ENCODE peak calls at places on chromosomes 3 and 15, in seven cellular contexts. One of them, this sample, is unnamed.

GRCh38 chr3:119580148-119580760 is 962 bp downstream of the ADPRH start:
- DNase-seq in KBM-7: peak
- DNase-seq in activated CD4-positive, alpha-beta T cell treated with anti-CD3 and anti-CD28 coated beads for 48 hours: peak
- DNase-seq in NCI-H345: no peak
- DNase-seq in stimulated activated CD8-positive, alpha-beta memory T cell treated with anti-CD3 and anti-CD28 coated beads, Interleukin-4, amount 100 ng/mL, for 4 hours: no peak
- DNase-seq in GM10248: peak
- DNase-seq in AG20443: peak
- DNase-seq in this sample: no peak

GRCh38 chr15:93165737-93166136 is 76.7 kb upstream of the RGMA start:
- DNase-seq in GM10248: no peak
- DNase-seq in KBM-7: no peak
- DNase-seq in activated CD4-positive, alpha-beta T cell treated with anti-CD3 and anti-CD28 coated beads for 48 hours: no peak
- DNase-seq in NCI-H345: no peak
- DNase-seq in stimulated activated CD8-positive, alpha-beta memory T cell treated with anti-CD3 and anti-CD28 coated beads, Interleukin-4, amount 100 ng/mL, for 4 hours: no peak
- DNase-seq in AG20443: no peak
- DNase-seq in this sample: no peak

GRCh38 chr3:46078712-46079400 is 51.6 kb upstream of the XCR1 start:
- DNase-seq in NCI-H345: peak
- DNase-seq in KBM-7: peak
- DNase-seq in activated CD4-positive, alpha-beta T cell treated with anti-CD3 and anti-CD28 coated beads for 48 hours: peak
- DNase-seq in AG20443: peak
- DNase-seq in GM10248: peak
- DNase-seq in stimulated activated CD8-positive, alpha-beta memory T cell treated with anti-CD3 and anti-CD28 coated beads, Interleukin-4, amount 100 ng/mL, for 4 hours: peak
- DNase-seq in this sample: peak

GRCh38 chr3:168616901-168617300 is 521.2 kb upstream of the GOLIM4 start:
- DNase-seq in NCI-H345: no peak
- DNase-seq in KBM-7: no peak
- DNase-seq in activated CD4-positive, alpha-beta T cell treated with anti-CD3 and anti-CD28 coated beads for 48 hours: no peak
- DNase-seq in GM10248: no peak
- DNase-seq in stimulated activated CD8-positive, alpha-beta memory T cell treated with anti-CD3 and anti-CD28 coated beads, Interleukin-4, amount 100 ng/mL, for 4 hours: no peak
- DNase-seq in AG20443: no peak
- DNase-seq in this sample: no peak

GRCh38 chr3:125032100-125032643 is 23.6 kb downstream of the HEG1 start:
- DNase-seq in NCI-H345: no peak
- DNase-seq in AG20443: no peak
- DNase-seq in GM10248: no peak
- DNase-seq in activated CD4-positive, alpha-beta T cell treated with anti-CD3 and anti-CD28 coated beads for 48 hours: no peak
- DNase-seq in KBM-7: peak
- DNase-seq in stimulated activated CD8-positive, alpha-beta memory T cell treated with anti-CD3 and anti-CD28 coated beads, Interleukin-4, amount 100 ng/mL, for 4 hours: no peak
- DNase-seq in this sample: no peak

GRCh38 chr15:50003786-50004334 is 115.2 kb downstream of the ATP8B4 start:
- DNase-seq in GM10248: peak
- DNase-seq in NCI-H345: peak
- DNase-seq in KBM-7: peak
- DNase-seq in activated CD4-positive, alpha-beta T cell treated with anti-CD3 and anti-CD28 coated beads for 48 hours: peak
- DNase-seq in stimulated activated CD8-positive, alpha-beta memory T cell treated with anti-CD3 and anti-CD28 coated beads, Interleukin-4, amount 100 ng/mL, for 4 hours: peak
- DNase-seq in AG20443: peak
- DNase-seq in this sample: peak

GRCh38 chr15:31241888-31242287 is 84.7 kb upstream of the KLF13 start:
- DNase-seq in AG20443: no peak
- DNase-seq in KBM-7: no peak
- DNase-seq in GM10248: no peak
- DNase-seq in NCI-H345: no peak
- DNase-seq in activated CD4-positive, alpha-beta T cell treated with anti-CD3 and anti-CD28 coated beads for 48 hours: no peak
- DNase-seq in stimulated activated CD8-positive, alpha-beta memory T cell treated with anti-CD3 and anti-CD28 coated beads, Interleukin-4, amount 100 ng/mL, for 4 hours: no peak
- DNase-seq in this sample: no peak

GRCh38 chr3:149160754-149161289 is 31.4 kb downstream of the HPS3 start:
- DNase-seq in NCI-H345: no peak
- DNase-seq in activated CD4-positive, alpha-beta T cell treated with anti-CD3 and anti-CD28 coated beads for 48 hours: no peak
- DNase-seq in GM10248: no peak
- DNase-seq in stimulated activated CD8-positive, alpha-beta memory T cell treated with anti-CD3 and anti-CD28 coated beads, Interleukin-4, amount 100 ng/mL, for 4 hours: no peak
- DNase-seq in AG20443: no peak
- DNase-seq in KBM-7: no peak
- DNase-seq in this sample: no peak

GRCh38 chr3:46971742-46972141 is 4.8 kb downstream of the CCDC12 start:
- DNase-seq in AG20443: no peak
- DNase-seq in activated CD4-positive, alpha-beta T cell treated with anti-CD3 and anti-CD28 coated beads for 48 hours: no peak
- DNase-seq in NCI-H345: no peak
- DNase-seq in KBM-7: peak
- DNase-seq in stimulated activated CD8-positive, alpha-beta memory T cell treated with anti-CD3 and anti-CD28 coated beads, Interleukin-4, amount 100 ng/mL, for 4 hours: no peak
- DNase-seq in GM10248: no peak
- DNase-seq in this sample: no peak

GRCh38 chr3:88057650-88058321 is 1.0 kb downstream of the CGGBP1 start:
- DNase-seq in AG20443: no peak
- DNase-seq in activated CD4-positive, alpha-beta T cell treated with anti-CD3 and anti-CD28 coated beads for 48 hours: no peak
- DNase-seq in GM10248: no peak
- DNase-seq in NCI-H345: no peak
- DNase-seq in stimulated activated CD8-positive, alpha-beta memory T cell treated with anti-CD3 and anti-CD28 coated beads, Interleukin-4, amount 100 ng/mL, for 4 hours: no peak
- DNase-seq in KBM-7: no peak
- DNase-seq in this sample: no peak

GRCh38 chr15:74808840-74809229 is 3.8 kb upstream of the LMAN1L start:
- DNase-seq in NCI-H345: no peak
- DNase-seq in KBM-7: no peak
- DNase-seq in AG20443: no peak
- DNase-seq in GM10248: no peak
- DNase-seq in activated CD4-positive, alpha-beta T cell treated with anti-CD3 and anti-CD28 coated beads for 48 hours: no peak
- DNase-seq in stimulated activated CD8-positive, alpha-beta memory T cell treated with anti-CD3 and anti-CD28 coated beads, Interleukin-4, amount 100 ng/mL, for 4 hours: no peak
- DNase-seq in this sample: no peak

GRCh38 chr15:85142324-85142723 is 160.7 kb downstream of the PDE8A start:
- DNase-seq in KBM-7: peak
- DNase-seq in NCI-H345: no peak
- DNase-seq in stimulated activated CD8-positive, alpha-beta memory T cell treated with anti-CD3 and anti-CD28 coated beads, Interleukin-4, amount 100 ng/mL, for 4 hours: no peak
- DNase-seq in activated CD4-positive, alpha-beta T cell treated with anti-CD3 and anti-CD28 coated beads for 48 hours: no peak
- DNase-seq in GM10248: no peak
- DNase-seq in AG20443: no peak
- DNase-seq in this sample: no peak

GRCh38 chr15:78508272-78508671 is 895 bp downstream of the HYKK start:
- DNase-seq in KBM-7: no peak
- DNase-seq in NCI-H345: no peak
- DNase-seq in activated CD4-positive, alpha-beta T cell treated with anti-CD3 and anti-CD28 coated beads for 48 hours: no peak
- DNase-seq in GM10248: no peak
- DNase-seq in stimulated activated CD8-positive, alpha-beta memory T cell treated with anti-CD3 and anti-CD28 coated beads, Interleukin-4, amount 100 ng/mL, for 4 hours: no peak
- DNase-seq in AG20443: no peak
- DNase-seq in this sample: no peak

GRCh38 chr3:161274691-161275298 is 53.7 kb downstream of the NMD3 start:
- DNase-seq in GM10248: peak
- DNase-seq in activated CD4-positive, alpha-beta T cell treated with anti-CD3 and anti-CD28 coated beads for 48 hours: peak
- DNase-seq in KBM-7: peak
- DNase-seq in stimulated activated CD8-positive, alpha-beta memory T cell treated with anti-CD3 and anti-CD28 coated beads, Interleukin-4, amount 100 ng/mL, for 4 hours: no peak
- DNase-seq in AG20443: peak
- DNase-seq in NCI-H345: peak
- DNase-seq in this sample: peak

GRCh38 chr3:64575211-64575844 is 112.5 kb downstream of the ADAMTS9 start:
- DNase-seq in AG20443: peak
- DNase-seq in GM10248: peak
- DNase-seq in stimulated activated CD8-positive, alpha-beta memory T cell treated with anti-CD3 and anti-CD28 coated beads, Interleukin-4, amount 100 ng/mL, for 4 hours: no peak
- DNase-seq in NCI-H345: no peak
- DNase-seq in KBM-7: peak
- DNase-seq in activated CD4-positive, alpha-beta T cell treated with anti-CD3 and anti-CD28 coated beads for 48 hours: peak
- DNase-seq in this sample: no peak

GRCh38 chr15:69857686-69858391 is 239.9 kb downstream of the TLE3 start:
- DNase-seq in NCI-H345: no peak
- DNase-seq in GM10248: no peak
- DNase-seq in activated CD4-positive, alpha-beta T cell treated with anti-CD3 and anti-CD28 coated beads for 48 hours: no peak
- DNase-seq in KBM-7: peak
- DNase-seq in AG20443: no peak
- DNase-seq in stimulated activated CD8-positive, alpha-beta memory T cell treated with anti-CD3 and anti-CD28 coated beads, Interleukin-4, amount 100 ng/mL, for 4 hours: no peak
- DNase-seq in this sample: no peak

GRCh38 chr3:14678015-14678503 is 3.1 kb downstream of the C3orf20 start:
- DNase-seq in NCI-H345: no peak
- DNase-seq in AG20443: no peak
- DNase-seq in GM10248: no peak
- DNase-seq in stimulated activated CD8-positive, alpha-beta memory T cell treated with anti-CD3 and anti-CD28 coated beads, Interleukin-4, amount 100 ng/mL, for 4 hours: no peak
- DNase-seq in activated CD4-positive, alpha-beta T cell treated with anti-CD3 and anti-CD28 coated beads for 48 hours: no peak
- DNase-seq in KBM-7: no peak
- DNase-seq in this sample: no peak

GRCh38 chr3:194632983-194633348 is 253 bp downstream of the TMEM44 start:
- DNase-seq in KBM-7: no peak
- DNase-seq in NCI-H345: no peak
- DNase-seq in AG20443: no peak
- DNase-seq in activated CD4-positive, alpha-beta T cell treated with anti-CD3 and anti-CD28 coated beads for 48 hours: peak
- DNase-seq in GM10248: no peak
- DNase-seq in stimulated activated CD8-positive, alpha-beta memory T cell treated with anti-CD3 and anti-CD28 coated beads, Interleukin-4, amount 100 ng/mL, for 4 hours: no peak
- DNase-seq in this sample: peak

GRCh38 chr3:192816274-192816853 is 89.0 kb upstream of the FGF12 start:
- DNase-seq in AG20443: peak
- DNase-seq in GM10248: no peak
- DNase-seq in stimulated activated CD8-positive, alpha-beta memory T cell treated with anti-CD3 and anti-CD28 coated beads, Interleukin-4, amount 100 ng/mL, for 4 hours: no peak
- DNase-seq in KBM-7: peak
- DNase-seq in NCI-H345: peak
- DNase-seq in activated CD4-positive, alpha-beta T cell treated with anti-CD3 and anti-CD28 coated beads for 48 hours: no peak
- DNase-seq in this sample: peak

GRCh38 chr3:17342126-17342525 is 400.3 kb downstream of the TBC1D5 start:
- DNase-seq in stimulated activated CD8-positive, alpha-beta memory T cell treated with anti-CD3 and anti-CD28 coated beads, Interleukin-4, amount 100 ng/mL, for 4 hours: no peak
- DNase-seq in AG20443: no peak
- DNase-seq in activated CD4-positive, alpha-beta T cell treated with anti-CD3 and anti-CD28 coated beads for 48 hours: no peak
- DNase-seq in GM10248: no peak
- DNase-seq in NCI-H345: no peak
- DNase-seq in KBM-7: no peak
- DNase-seq in this sample: no peak

GRCh38 chr3:22734756-22735155 is 468.4 kb upstream of the UBE2E2 start:
- DNase-seq in stimulated activated CD8-positive, alpha-beta memory T cell treated with anti-CD3 and anti-CD28 coated beads, Interleukin-4, amount 100 ng/mL, for 4 hours: no peak
- DNase-seq in KBM-7: no peak
- DNase-seq in GM10248: no peak
- DNase-seq in AG20443: peak
- DNase-seq in NCI-H345: no peak
- DNase-seq in activated CD4-positive, alpha-beta T cell treated with anti-CD3 and anti-CD28 coated beads for 48 hours: no peak
- DNase-seq in this sample: no peak

GRCh38 chr3:4824948-4825325 is 154.3 kb upstream of the BHLHE40 start:
- DNase-seq in KBM-7: no peak
- DNase-seq in GM10248: no peak
- DNase-seq in NCI-H345: no peak
- DNase-seq in AG20443: peak
- DNase-seq in activated CD4-positive, alpha-beta T cell treated with anti-CD3 and anti-CD28 coated beads for 48 hours: no peak
- DNase-seq in stimulated activated CD8-positive, alpha-beta memory T cell treated with anti-CD3 and anti-CD28 coated beads, Interleukin-4, amount 100 ng/mL, for 4 hours: no peak
- DNase-seq in this sample: no peak

GRCh38 chr15:25850154-25851111 is 12.7 kb downstream of the ATP10A start:
- DNase-seq in GM10248: peak
- DNase-seq in NCI-H345: no peak
- DNase-seq in KBM-7: peak
- DNase-seq in activated CD4-positive, alpha-beta T cell treated with anti-CD3 and anti-CD28 coated beads for 48 hours: peak
- DNase-seq in stimulated activated CD8-positive, alpha-beta memory T cell treated with anti-CD3 and anti-CD28 coated beads, Interleukin-4, amount 100 ng/mL, for 4 hours: no peak
- DNase-seq in AG20443: peak
- DNase-seq in this sample: no peak

GRCh38 chr3:137642831-137643230 is 121.3 kb upstream of the SOX14 start:
- DNase-seq in activated CD4-positive, alpha-beta T cell treated with anti-CD3 and anti-CD28 coated beads for 48 hours: no peak
- DNase-seq in AG20443: no peak
- DNase-seq in stimulated activated CD8-positive, alpha-beta memory T cell treated with anti-CD3 and anti-CD28 coated beads, Interleukin-4, amount 100 ng/mL, for 4 hours: no peak
- DNase-seq in NCI-H345: peak
- DNase-seq in GM10248: no peak
- DNase-seq in KBM-7: no peak
- DNase-seq in this sample: no peak

GRCh38 chr3:49198611-49199230 is 27.3 kb downstream of the KLHDC8B start:
- DNase-seq in stimulated activated CD8-positive, alpha-beta memory T cell treated with anti-CD3 and anti-CD28 coated beads, Interleukin-4, amount 100 ng/mL, for 4 hours: no peak
- DNase-seq in activated CD4-positive, alpha-beta T cell treated with anti-CD3 and anti-CD28 coated beads for 48 hours: no peak
- DNase-seq in GM10248: no peak
- DNase-seq in NCI-H345: no peak
- DNase-seq in AG20443: peak
- DNase-seq in KBM-7: no peak
- DNase-seq in this sample: no peak

GRCh38 chr3:125003369-125003853 is 52.4 kb downstream of the HEG1 start:
- DNase-seq in AG20443: peak
- DNase-seq in KBM-7: no peak
- DNase-seq in activated CD4-positive, alpha-beta T cell treated with anti-CD3 and anti-CD28 coated beads for 48 hours: no peak
- DNase-seq in GM10248: no peak
- DNase-seq in stimulated activated CD8-positive, alpha-beta memory T cell treated with anti-CD3 and anti-CD28 coated beads, Interleukin-4, amount 100 ng/mL, for 4 hours: no peak
- DNase-seq in NCI-H345: no peak
- DNase-seq in this sample: no peak

GRCh38 chr15:64464271-64465005 is 4.1 kb downstream of the ZNF609 start:
- DNase-seq in GM10248: no peak
- DNase-seq in stimulated activated CD8-positive, alpha-beta memory T cell treated with anti-CD3 and anti-CD28 coated beads, Interleukin-4, amount 100 ng/mL, for 4 hours: no peak
- DNase-seq in AG20443: peak
- DNase-seq in KBM-7: no peak
- DNase-seq in activated CD4-positive, alpha-beta T cell treated with anti-CD3 and anti-CD28 coated beads for 48 hours: no peak
- DNase-seq in NCI-H345: peak
- DNase-seq in this sample: peak

GRCh38 chr3:45773044-45773443 is 23.3 kb downstream of the SLC6A20 start:
- DNase-seq in GM10248: no peak
- DNase-seq in stimulated activated CD8-positive, alpha-beta memory T cell treated with anti-CD3 and anti-CD28 coated beads, Interleukin-4, amount 100 ng/mL, for 4 hours: no peak
- DNase-seq in AG20443: no peak
- DNase-seq in activated CD4-positive, alpha-beta T cell treated with anti-CD3 and anti-CD28 coated beads for 48 hours: no peak
- DNase-seq in KBM-7: no peak
- DNase-seq in NCI-H345: no peak
- DNase-seq in this sample: no peak

GRCh38 chr3:152011812-152012735 is 138.6 kb downstream of the SUCNR1 start:
- DNase-seq in AG20443: no peak
- DNase-seq in GM10248: no peak
- DNase-seq in stimulated activated CD8-positive, alpha-beta memory T cell treated with anti-CD3 and anti-CD28 coated beads, Interleukin-4, amount 100 ng/mL, for 4 hours: no peak
- DNase-seq in KBM-7: no peak
- DNase-seq in activated CD4-positive, alpha-beta T cell treated with anti-CD3 and anti-CD28 coated beads for 48 hours: no peak
- DNase-seq in NCI-H345: no peak
- DNase-seq in this sample: no peak

GRCh38 chr3:116020495-116020894 is 397.2 kb downstream of the GAP43 start:
- DNase-seq in NCI-H345: no peak
- DNase-seq in AG20443: peak
- DNase-seq in stimulated activated CD8-positive, alpha-beta memory T cell treated with anti-CD3 and anti-CD28 coated beads, Interleukin-4, amount 100 ng/mL, for 4 hours: no peak
- DNase-seq in GM10248: no peak
- DNase-seq in activated CD4-positive, alpha-beta T cell treated with anti-CD3 and anti-CD28 coated beads for 48 hours: no peak
- DNase-seq in KBM-7: peak
- DNase-seq in this sample: no peak

GRCh38 chr3:51759203-51759602 is 19.8 kb downstream of the IQCF6 start:
- DNase-seq in stimulated activated CD8-positive, alpha-beta memory T cell treated with anti-CD3 and anti-CD28 coated beads, Interleukin-4, amount 100 ng/mL, for 4 hours: no peak
- DNase-seq in KBM-7: no peak
- DNase-seq in AG20443: no peak
- DNase-seq in GM10248: no peak
- DNase-seq in activated CD4-positive, alpha-beta T cell treated with anti-CD3 and anti-CD28 coated beads for 48 hours: no peak
- DNase-seq in NCI-H345: no peak
- DNase-seq in this sample: no peak

GRCh38 chr3:192130534-192131132 is 596.7 kb downstream of the FGF12 start:
- DNase-seq in NCI-H345: peak
- DNase-seq in KBM-7: peak
- DNase-seq in GM10248: peak
- DNase-seq in activated CD4-positive, alpha-beta T cell treated with anti-CD3 and anti-CD28 coated beads for 48 hours: peak
- DNase-seq in stimulated activated CD8-positive, alpha-beta memory T cell treated with anti-CD3 and anti-CD28 coated beads, Interleukin-4, amount 100 ng/mL, for 4 hours: no peak
- DNase-seq in AG20443: peak
- DNase-seq in this sample: peak

GRCh38 chr3:133448478-133449122 is 48.7 kb downstream of the BFSP2 start:
- DNase-seq in GM10248: peak
- DNase-seq in AG20443: no peak
- DNase-seq in stimulated activated CD8-positive, alpha-beta memory T cell treated with anti-CD3 and anti-CD28 coated beads, Interleukin-4, amount 100 ng/mL, for 4 hours: no peak
- DNase-seq in activated CD4-positive, alpha-beta T cell treated with anti-CD3 and anti-CD28 coated beads for 48 hours: peak
- DNase-seq in KBM-7: no peak
- DNase-seq in NCI-H345: no peak
- DNase-seq in this sample: no peak

GRCh38 chr3:45607790-45608189 is 13.2 kb downstream of the LIMD1 start:
- DNase-seq in activated CD4-positive, alpha-beta T cell treated with anti-CD3 and anti-CD28 coated beads for 48 hours: no peak
- DNase-seq in GM10248: no peak
- DNase-seq in NCI-H345: no peak
- DNase-seq in KBM-7: no peak
- DNase-seq in stimulated activated CD8-positive, alpha-beta memory T cell treated with anti-CD3 and anti-CD28 coated beads, Interleukin-4, amount 100 ng/mL, for 4 hours: no peak
- DNase-seq in AG20443: peak
- DNase-seq in this sample: no peak

GRCh38 chr3:117035785-117036184 is 326.2 kb downstream of the TUSC7 start:
- DNase-seq in activated CD4-positive, alpha-beta T cell treated with anti-CD3 and anti-CD28 coated beads for 48 hours: no peak
- DNase-seq in AG20443: no peak
- DNase-seq in stimulated activated CD8-positive, alpha-beta memory T cell treated with anti-CD3 and anti-CD28 coated beads, Interleukin-4, amount 100 ng/mL, for 4 hours: no peak
- DNase-seq in NCI-H345: no peak
- DNase-seq in GM10248: no peak
- DNase-seq in KBM-7: no peak
- DNase-seq in this sample: no peak

GRCh38 chr3:101252897-101253296 is 67.5 kb downstream of the IMPG2 start:
- DNase-seq in NCI-H345: no peak
- DNase-seq in stimulated activated CD8-positive, alpha-beta memory T cell treated with anti-CD3 and anti-CD28 coated beads, Interleukin-4, amount 100 ng/mL, for 4 hours: no peak
- DNase-seq in GM10248: no peak
- DNase-seq in AG20443: no peak
- DNase-seq in KBM-7: no peak
- DNase-seq in activated CD4-positive, alpha-beta T cell treated with anti-CD3 and anti-CD28 coated beads for 48 hours: no peak
- DNase-seq in this sample: no peak

GRCh38 chr3:183430325-183430957 is 2.0 kb upstream of the MCF2L2 start:
- DNase-seq in KBM-7: peak
- DNase-seq in AG20443: no peak
- DNase-seq in GM10248: peak
- DNase-seq in activated CD4-positive, alpha-beta T cell treated with anti-CD3 and anti-CD28 coated beads for 48 hours: peak
- DNase-seq in stimulated activated CD8-positive, alpha-beta memory T cell treated with anti-CD3 and anti-CD28 coated beads, Interleukin-4, amount 100 ng/mL, for 4 hours: no peak
- DNase-seq in NCI-H345: no peak
- DNase-seq in this sample: no peak

GRCh38 chr3:181604267-181604666 is 107.5 kb upstream of the SOX2 start:
- DNase-seq in GM10248: no peak
- DNase-seq in activated CD4-positive, alpha-beta T cell treated with anti-CD3 and anti-CD28 coated beads for 48 hours: no peak
- DNase-seq in stimulated activated CD8-positive, alpha-beta memory T cell treated with anti-CD3 and anti-CD28 coated beads, Interleukin-4, amount 100 ng/mL, for 4 hours: no peak
- DNase-seq in KBM-7: no peak
- DNase-seq in AG20443: no peak
- DNase-seq in NCI-H345: no peak
- DNase-seq in this sample: no peak

This sample was measured in NCI-H1092 treated with DMSO at 0.1 percent for 48 hours.